ENCODE peak calls at places on chromosomes 1 and 21, in eight cellular contexts. One of them, this sample, is unnamed.

GRCh38 chr1:193661385-193661784 is 475.0 kb upstream of the B3GALT2 start:
- DNase-seq in coronary artery: no peak
- DNase-seq in lower leg skin: no peak
- DNase-seq in AG04450: no peak
- DNase-seq in lower lobe of right lung: no peak
- DNase-seq in transverse colon: no peak
- DNase-seq in ovary: no peak
- DNase-seq in body of pancreas: no peak
- DNase-seq in this sample: no peak

GRCh38 chr1:25922633-25923567 is 16.7 kb upstream of the STMN1 start:
- DNase-seq in coronary artery: peak
- DNase-seq in lower leg skin: peak
- DNase-seq in AG04450: no peak
- DNase-seq in lower lobe of right lung: peak
- DNase-seq in transverse colon: peak
- DNase-seq in ovary: peak
- DNase-seq in body of pancreas: peak
- DNase-seq in this sample: no peak

GRCh38 chr1:54604572-54605370 is 18.6 kb downstream of the FAM151A start:
- DNase-seq in coronary artery: no peak
- DNase-seq in lower leg skin: no peak
- DNase-seq in AG04450: no peak
- DNase-seq in lower lobe of right lung: no peak
- DNase-seq in transverse colon: no peak
- DNase-seq in ovary: no peak
- DNase-seq in body of pancreas: no peak
- DNase-seq in this sample: no peak

GRCh38 chr1:66944330-66945274 is 19.8 kb downstream of the MIER1 start:
- DNase-seq in coronary artery: no peak
- DNase-seq in lower leg skin: no peak
- DNase-seq in AG04450: peak
- DNase-seq in lower lobe of right lung: no peak
- DNase-seq in transverse colon: peak
- DNase-seq in ovary: peak
- DNase-seq in body of pancreas: no peak
- DNase-seq in this sample: no peak

GRCh38 chr1:53562256-53562982 is 103.2 kb downstream of the DMRTB1 start:
- DNase-seq in coronary artery: no peak
- DNase-seq in lower leg skin: peak
- DNase-seq in AG04450: no peak
- DNase-seq in lower lobe of right lung: no peak
- DNase-seq in transverse colon: peak
- DNase-seq in ovary: no peak
- DNase-seq in body of pancreas: no peak
- DNase-seq in this sample: no peak

GRCh38 chr1:224340711-224341384 is 10.9 kb upstream of the NVL start:
- DNase-seq in coronary artery: no peak
- DNase-seq in lower leg skin: peak
- DNase-seq in AG04450: no peak
- DNase-seq in lower lobe of right lung: peak
- DNase-seq in transverse colon: peak
- DNase-seq in ovary: no peak
- DNase-seq in body of pancreas: peak
- DNase-seq in this sample: no peak

GRCh38 chr1:211653329-211653728 is 22.1 kb downstream of the NEK2 start:
- DNase-seq in coronary artery: no peak
- DNase-seq in lower leg skin: peak
- DNase-seq in AG04450: no peak
- DNase-seq in lower lobe of right lung: no peak
- DNase-seq in transverse colon: no peak
- DNase-seq in ovary: no peak
- DNase-seq in body of pancreas: no peak
- DNase-seq in this sample: no peak

GRCh38 chr1:18941221-18942141 is 15.0 kb downstream of the IFFO2 start:
- DNase-seq in coronary artery: no peak
- DNase-seq in lower leg skin: no peak
- DNase-seq in AG04450: peak
- DNase-seq in lower lobe of right lung: no peak
- DNase-seq in transverse colon: no peak
- DNase-seq in ovary: no peak
- DNase-seq in body of pancreas: peak
- DNase-seq in this sample: no peak

GRCh38 chr1:178451529-178451928 is 45.2 kb downstream of the CLEC20A start:
- DNase-seq in coronary artery: no peak
- DNase-seq in lower leg skin: no peak
- DNase-seq in AG04450: peak
- DNase-seq in lower lobe of right lung: no peak
- DNase-seq in transverse colon: no peak
- DNase-seq in ovary: no peak
- DNase-seq in body of pancreas: no peak
- DNase-seq in this sample: no peak

GRCh38 chr1:196467230-196467629 is 141.0 kb downstream of the KCNT2 start:
- DNase-seq in coronary artery: no peak
- DNase-seq in lower leg skin: no peak
- DNase-seq in AG04450: no peak
- DNase-seq in lower lobe of right lung: no peak
- DNase-seq in transverse colon: no peak
- DNase-seq in ovary: no peak
- DNase-seq in body of pancreas: no peak
- DNase-seq in this sample: no peak

GRCh38 chr1:18302788-18303413 is 177.8 kb upstream of the KLHDC7A start:
- DNase-seq in coronary artery: no peak
- DNase-seq in lower leg skin: no peak
- DNase-seq in AG04450: no peak
- DNase-seq in lower lobe of right lung: no peak
- DNase-seq in transverse colon: no peak
- DNase-seq in ovary: no peak
- DNase-seq in body of pancreas: no peak
- DNase-seq in this sample: no peak

GRCh38 chr21:32426066-32426465 is 13.6 kb downstream of the EVA1C start:
- DNase-seq in coronary artery: no peak
- DNase-seq in lower leg skin: no peak
- DNase-seq in AG04450: no peak
- DNase-seq in lower lobe of right lung: no peak
- DNase-seq in transverse colon: no peak
- DNase-seq in ovary: no peak
- DNase-seq in body of pancreas: no peak
- DNase-seq in this sample: no peak

GRCh38 chr1:69915347-69915746 is 290.0 kb downstream of the LRRC40 start:
- DNase-seq in coronary artery: no peak
- DNase-seq in lower leg skin: no peak
- DNase-seq in AG04450: peak
- DNase-seq in lower lobe of right lung: no peak
- DNase-seq in transverse colon: no peak
- DNase-seq in ovary: no peak
- DNase-seq in body of pancreas: no peak
- DNase-seq in this sample: no peak

GRCh38 chr1:212438831-212439237 is 6.1 kb downstream of the NENF start:
- DNase-seq in coronary artery: no peak
- DNase-seq in lower leg skin: peak
- DNase-seq in AG04450: no peak
- DNase-seq in lower lobe of right lung: no peak
- DNase-seq in transverse colon: no peak
- DNase-seq in ovary: no peak
- DNase-seq in body of pancreas: no peak
- DNase-seq in this sample: no peak

GRCh38 chr1:216710598-216711333 is 12.5 kb downstream of the ESRRG start:
- DNase-seq in coronary artery: no peak
- DNase-seq in lower leg skin: no peak
- DNase-seq in AG04450: no peak
- DNase-seq in lower lobe of right lung: no peak
- DNase-seq in transverse colon: no peak
- DNase-seq in ovary: no peak
- DNase-seq in body of pancreas: no peak
- DNase-seq in this sample: no peak

GRCh38 chr1:23908453-23909341 is 4.5 kb downstream of the CNR2 start:
- DNase-seq in coronary artery: no peak
- DNase-seq in lower leg skin: no peak
- DNase-seq in AG04450: no peak
- DNase-seq in lower lobe of right lung: no peak
- DNase-seq in transverse colon: peak
- DNase-seq in ovary: no peak
- DNase-seq in body of pancreas: no peak
- DNase-seq in this sample: peak

GRCh38 chr1:221344693-221345092 is 397.2 kb downstream of the DUSP10 start:
- DNase-seq in coronary artery: no peak
- DNase-seq in lower leg skin: no peak
- DNase-seq in AG04450: no peak
- DNase-seq in lower lobe of right lung: no peak
- DNase-seq in transverse colon: no peak
- DNase-seq in ovary: no peak
- DNase-seq in body of pancreas: no peak
- DNase-seq in this sample: no peak

GRCh38 chr1:44543816-44544185 is 130.5 kb downstream of the TMEM53 start:
- DNase-seq in coronary artery: no peak
- DNase-seq in lower leg skin: no peak
- DNase-seq in AG04450: no peak
- DNase-seq in lower lobe of right lung: no peak
- DNase-seq in transverse colon: no peak
- DNase-seq in ovary: no peak
- DNase-seq in body of pancreas: no peak
- DNase-seq in this sample: no peak

GRCh38 chr1:184222561-184223157 is 164.2 kb upstream of the C1orf21 start:
- DNase-seq in coronary artery: no peak
- DNase-seq in lower leg skin: peak
- DNase-seq in AG04450: no peak
- DNase-seq in lower lobe of right lung: no peak
- DNase-seq in transverse colon: peak
- DNase-seq in ovary: no peak
- DNase-seq in body of pancreas: peak
- DNase-seq in this sample: no peak

GRCh38 chr21:44511219-44511937 is 28.6 kb downstream of the KRTAP10-1 start:
- DNase-seq in coronary artery: no peak
- DNase-seq in lower leg skin: no peak
- DNase-seq in AG04450: no peak
- DNase-seq in lower lobe of right lung: peak
- DNase-seq in transverse colon: no peak
- DNase-seq in ovary: no peak
- DNase-seq in body of pancreas: no peak
- DNase-seq in this sample: no peak

GRCh38 chr21:44510109-44510507 is 29.9 kb downstream of the KRTAP10-1 start:
- DNase-seq in coronary artery: no peak
- DNase-seq in lower leg skin: no peak
- DNase-seq in AG04450: no peak
- DNase-seq in lower lobe of right lung: no peak
- DNase-seq in transverse colon: no peak
- DNase-seq in ovary: no peak
- DNase-seq in body of pancreas: no peak
- DNase-seq in this sample: no peak

GRCh38 chr21:44511938-44512275 is 28.1 kb downstream of the KRTAP10-1 start:
- DNase-seq in coronary artery: no peak
- DNase-seq in lower leg skin: no peak
- DNase-seq in AG04450: no peak
- DNase-seq in lower lobe of right lung: peak
- DNase-seq in transverse colon: no peak
- DNase-seq in ovary: no peak
- DNase-seq in body of pancreas: no peak
- DNase-seq in this sample: no peak

GRCh38 chr21:44509539-44509938 is 30.5 kb downstream of the KRTAP10-1 start:
- DNase-seq in coronary artery: no peak
- DNase-seq in lower leg skin: no peak
- DNase-seq in AG04450: no peak
- DNase-seq in lower lobe of right lung: peak
- DNase-seq in transverse colon: peak
- DNase-seq in ovary: no peak
- DNase-seq in body of pancreas: peak
- DNase-seq in this sample: no peak

DNA sequence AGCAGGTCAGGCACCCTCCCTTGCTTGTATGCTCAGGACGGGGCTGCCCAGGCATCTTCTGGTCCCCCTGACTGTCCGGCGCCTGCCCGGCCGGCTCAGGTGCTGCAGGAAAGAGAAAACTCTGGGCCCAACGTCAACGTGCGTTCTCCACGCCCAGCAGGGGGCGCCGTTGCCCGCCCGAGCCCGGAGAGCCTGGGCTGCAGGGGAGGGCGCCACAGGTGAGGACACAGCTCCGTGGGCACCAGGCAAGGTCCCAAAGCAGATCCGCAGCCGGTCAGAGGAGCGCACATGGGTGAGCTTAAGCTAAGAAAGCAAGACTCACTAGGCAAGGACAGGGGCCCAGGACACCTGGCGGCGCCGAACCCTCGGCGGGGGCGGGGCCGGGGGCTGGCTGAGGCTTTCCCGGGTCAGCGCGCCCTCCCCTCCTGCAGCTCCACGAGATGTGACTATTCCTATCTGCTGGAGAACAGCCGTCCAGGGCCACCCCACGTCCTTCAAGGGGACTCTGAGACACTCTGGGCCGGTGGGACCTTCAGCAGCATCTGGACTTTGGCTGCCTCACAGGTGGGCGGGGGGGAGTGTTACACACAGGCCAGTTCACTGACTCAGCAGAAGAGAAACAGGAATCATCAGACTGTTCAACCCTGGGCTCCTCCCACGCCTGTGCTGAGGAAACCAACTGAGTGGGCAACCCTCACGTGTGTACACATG is 29.3 kb downstream of the KRTAP10-1 start:
- DNase-seq in coronary artery: no peak
- DNase-seq in lower leg skin: no peak
- DNase-seq in AG04450: no peak
- DNase-seq in lower lobe of right lung: peak
- DNase-seq in transverse colon: peak
- DNase-seq in ovary: no peak
- DNase-seq in body of pancreas: peak
- DNase-seq in this sample: no peak
- H3K4me3 ChIP-seq in coronary artery: no peak
- H3K4me3 ChIP-seq in lower leg skin: no peak
- H3K4me3 ChIP-seq in AG04450: no peak
- H3K4me3 ChIP-seq in lower lobe of right lung: no peak
- H3K4me3 ChIP-seq in transverse colon: no peak
- H3K4me3 ChIP-seq in ovary: no peak
- H3K4me3 ChIP-seq in body of pancreas: no peak
- H3K4me3 ChIP-seq in this sample: no peak

GRCh38 chr1:46528297-46528955 is 23.0 kb downstream of the KNCN start:
- DNase-seq in coronary artery: no peak
- DNase-seq in lower leg skin: no peak
- DNase-seq in AG04450: no peak
- DNase-seq in lower lobe of right lung: no peak
- DNase-seq in transverse colon: no peak
- DNase-seq in ovary: no peak
- DNase-seq in body of pancreas: no peak
- DNase-seq in this sample: no peak
- TF ChIP-seq CTCF in coronary artery: no peak
- TF ChIP-seq CTCF in lower leg skin: no peak
- TF ChIP-seq CTCF in AG04450: peak
- TF ChIP-seq CTCF in lower lobe of right lung: no peak
- TF ChIP-seq CTCF in transverse colon: no peak
- TF ChIP-seq CTCF in ovary: no peak
- TF ChIP-seq CTCF in body of pancreas: no peak
- TF ChIP-seq CTCF in this sample: no peak

GRCh38 chr1:200033511-200034261 is 6.2 kb downstream of the NR5A2 start:
- DNase-seq in coronary artery: no peak
- DNase-seq in lower leg skin: no peak
- DNase-seq in AG04450: no peak
- DNase-seq in lower lobe of right lung: no peak
- DNase-seq in transverse colon: peak
- DNase-seq in ovary: no peak
- DNase-seq in body of pancreas: peak
- DNase-seq in this sample: no peak
- H3K4me3 ChIP-seq in coronary artery: no peak
- H3K4me3 ChIP-seq in lower leg skin: no peak
- H3K4me3 ChIP-seq in AG04450: no peak
- H3K4me3 ChIP-seq in lower lobe of right lung: no peak
- H3K4me3 ChIP-seq in transverse colon: no peak
- H3K4me3 ChIP-seq in ovary: no peak
- H3K4me3 ChIP-seq in body of pancreas: no peak
- H3K4me3 ChIP-seq in this sample: no peak

GRCh38 chr1:6888268-6888667 is 103.0 kb downstream of the CAMTA1 start:
- DNase-seq in coronary artery: no peak
- DNase-seq in lower leg skin: no peak
- DNase-seq in AG04450: no peak
- DNase-seq in lower lobe of right lung: no peak
- DNase-seq in transverse colon: no peak
- DNase-seq in ovary: no peak
- DNase-seq in body of pancreas: no peak
- DNase-seq in this sample: no peak
- TF ChIP-seq CTCF in coronary artery: no peak
- TF ChIP-seq CTCF in lower leg skin: no peak
- TF ChIP-seq CTCF in AG04450: peak
- TF ChIP-seq CTCF in lower lobe of right lung: no peak
- TF ChIP-seq CTCF in transverse colon: no peak
- TF ChIP-seq CTCF in ovary: no peak
- TF ChIP-seq CTCF in body of pancreas: no peak
- TF ChIP-seq CTCF in this sample: no peak